ENCODE peak calls at places on chromosomes 13 and 19, in four cellular contexts. T, L, J and Y are unnamed samples.

GRCh38 chr19:8161135-8161646 is 11.8 kb upstream of the FBN3 start:
- DNase-seq in T (peak; percentile 31), J (no peak), L (peak; percentile 75), Y (no peak)

GRCh38 chr13:31774186-31774585 is 34.9 kb downstream of the RXFP2 start:
- DNase-seq in J (no peak), L (no peak), T (no peak), Y (no peak)

GRCh38 chr13:111034811-111035210 is 80.3 kb upstream of the ARHGEF7 start:
- DNase-seq in L (no peak), J (no peak), T (no peak), Y (no peak)

GRCh38 chr13:84297246-84297645 is 415.0 kb upstream of the SLITRK1 start:
- DNase-seq in T (no peak), L (no peak), J (no peak), Y (no peak)

GRCh38 chr19:10981496-10981895 is 20.7 kb downstream of the SMARCA4 start:
- DNase-seq in L (no peak), T (peak; percentile 66), J (no peak), Y (no peak)

GRCh38 chr13:111534646-111535461 is 214.4 kb downstream of the TEX29 start:
- DNase-seq in T (peak; percentile 61), L (no peak), J (no peak), Y (no peak)

GRCh38 chr13:44523176-44524017 is 52.7 kb downstream of the TSC22D1 start:
- DNase-seq in J (no peak), L (no peak), T (no peak), Y (no peak)

GRCh38 chr19:52778811-52779210 is 7.8 kb downstream of the ZNF600 start:
- DNase-seq in L (no peak), T (no peak), J (no peak), Y (no peak)

GRCh38 chr19:55253842-55254624 is 4.8 kb downstream of the PPP6R1 start:
- DNase-seq in L (no peak), J (no peak), T (peak; percentile 83), Y (no peak)

GRCh38 chr13:20065516-20065915 is 95.3 kb downstream of the GJA3 start:
- DNase-seq in T (no peak), J (no peak), L (no peak), Y (no peak)

GRCh38 chr19:52936151-52936957 is 13.1 kb upstream of the ZNF888 start:
- DNase-seq in T (no peak), J (no peak), L (no peak), Y (no peak)

GRCh38 chr19:54041969-54042606 is 21.6 kb downstream of the VSTM1 start:
- DNase-seq in L (peak; percentile 71), T (no peak), J (no peak), Y (no peak)

GRCh38 chr19:38224014-38224862 is at the start of gene DPF1:
- DNase-seq in J (no peak), L (peak; percentile 96), T (peak; percentile 97), Y (no peak)

GRCh38 chr19:51712461-51713081 is 11.2 kb downstream of the HAS1 start:
- DNase-seq in T (peak; percentile 71), J (no peak), L (peak; percentile 85), Y (no peak)

GRCh38 chr19:18160441-18160791 is 7.5 kb downstream of the PIK3R2 start:
- DNase-seq in L (no peak), J (no peak), T (no peak), Y (no peak)

GRCh38 chr19:17285415-17286135 is 3.9 kb downstream of the ANKLE1 start:
- DNase-seq in J (no peak), T (no peak), L (no peak), Y (no peak)

GRCh38 chr19:28313633-28314032 is 899.3 kb downstream of the UQCRFS1 start:
- DNase-seq in L (no peak), J (no peak), T (no peak), Y (no peak)

GRCh38 chr13:99316224-99316623 is 9.0 kb upstream of the GPR183 start:
- DNase-seq in T (no peak), L (no peak), J (no peak), Y (no peak)

GRCh38 chr19:5915782-5916165 is 1.7 kb downstream of the CAPS start:
- DNase-seq in L (no peak), J (no peak), T (no peak), Y (no peak)

GRCh38 chr13:74134777-74135305 is 637 bp upstream of the KLF12 start:
- DNase-seq in L (no peak), J (no peak), T (peak; percentile 88), Y (no peak)

GRCh38 chr19:34275705-34276104 is 21.4 kb downstream of the GARRE1 start:
- DNase-seq in L (no peak), T (no peak), J (no peak), Y (no peak)

GRCh38 chr13:100234006-100234405 is 145.1 kb downstream of the PCCA start:
- DNase-seq in T (peak; percentile 94), J (no peak), L (no peak), Y (no peak)

GRCh38 chr13:106038752-106039151 is 496.7 kb downstream of the EFNB2 start:
- DNase-seq in L (no peak), T (no peak), J (no peak), Y (no peak)

GRCh38 chr19:48623556-48624066 is 4.3 kb downstream of the SPHK2 start:
- DNase-seq in L (no peak), T (no peak), J (no peak), Y (no peak)

GRCh38 chr19:15288146-15288963 is 44.0 kb downstream of the BRD4 start:
- DNase-seq in J (no peak), L (no peak), T (peak; percentile 95), Y (no peak)

GRCh38 chr19:4059931-4060620 is 6.6 kb downstream of the ZBTB7A start:
- DNase-seq in L (no peak), J (no peak), T (no peak), Y (peak; percentile 85)

GRCh38 chr13:91574756-91575155 is 176.3 kb downstream of the GPC5 start:
- DNase-seq in J (no peak), T (no peak), L (no peak), Y (no peak)

GRCh38 chr19:12772323-12772722 is 3.0 kb downstream of the HOOK2 start:
- DNase-seq in J (no peak), T (no peak), L (no peak), Y (no peak)